ENCODE peak calls at places on chromosomes 4 and X, in six cellular contexts. One of them, this sample, is unnamed.

GRCh38 chrX:153924149-153924861 is 1.8 kb downstream of the ARHGAP4 start:
- DNase-seq in neuronal stem cell: no peak
- DNase-seq in IMR-90: peak; percentile 44
- DNase-seq in H9: no peak
- DNase-seq in mesendoderm: peak; percentile 69
- DNase-seq in mesenchymal stem cell: peak; percentile 61
- DNase-seq in this sample: peak; percentile 14

GRCh38 chrX:74295102-74295501 is 8.9 kb upstream of the ZCCHC13 start:
- DNase-seq in neuronal stem cell: no peak
- DNase-seq in IMR-90: no peak
- DNase-seq in H9: no peak
- DNase-seq in mesendoderm: no peak
- DNase-seq in mesenchymal stem cell: no peak
- DNase-seq in this sample: no peak

GRCh38 chr4:85677286-85677685 is 202.3 kb downstream of the ARHGAP24 start:
- DNase-seq in neuronal stem cell: no peak
- DNase-seq in IMR-90: no peak
- DNase-seq in H9: no peak
- DNase-seq in mesendoderm: no peak
- DNase-seq in mesenchymal stem cell: no peak
- DNase-seq in this sample: no peak

GRCh38 chrX:43121637-43122036 is 343.7 kb upstream of the PPP1R2C start:
- DNase-seq in neuronal stem cell: no peak
- DNase-seq in IMR-90: no peak
- DNase-seq in H9: no peak
- DNase-seq in mesendoderm: peak; percentile 39
- DNase-seq in mesenchymal stem cell: peak; percentile 5
- DNase-seq in this sample: no peak

GRCh38 chr4:41069838-41070237 is 144.5 kb downstream of the APBB2 start:
- DNase-seq in neuronal stem cell: no peak
- DNase-seq in IMR-90: no peak
- DNase-seq in H9: peak; percentile 43
- DNase-seq in mesendoderm: peak; percentile 90
- DNase-seq in mesenchymal stem cell: no peak
- DNase-seq in this sample: no peak

GRCh38 chr4:102390438-102390837 is 45.2 kb upstream of the SLC39A8 start:
- DNase-seq in neuronal stem cell: no peak
- DNase-seq in IMR-90: no peak
- DNase-seq in H9: no peak
- DNase-seq in mesendoderm: no peak
- DNase-seq in mesenchymal stem cell: peak; percentile 22
- DNase-seq in this sample: no peak

GRCh38 chr4:623914-624626 is 1.3 kb upstream of the PDE6B start:
- DNase-seq in neuronal stem cell: no peak
- DNase-seq in IMR-90: no peak
- DNase-seq in H9: peak; percentile 25
- DNase-seq in mesendoderm: peak; percentile 6
- DNase-seq in mesenchymal stem cell: no peak
- DNase-seq in this sample: no peak

GRCh38 chrX:153768311-153769157 is 4.5 kb downstream of the PLXNB3 start:
- DNase-seq in neuronal stem cell: no peak
- DNase-seq in IMR-90: no peak
- DNase-seq in H9: peak; percentile 28
- DNase-seq in mesendoderm: no peak
- DNase-seq in mesenchymal stem cell: no peak
- DNase-seq in this sample: no peak

GRCh38 chrX:107603433-107604159 is 24.7 kb upstream of the PRPS1 start:
- DNase-seq in neuronal stem cell: no peak
- DNase-seq in IMR-90: no peak
- DNase-seq in H9: no peak
- DNase-seq in mesendoderm: no peak
- DNase-seq in mesenchymal stem cell: no peak
- DNase-seq in this sample: no peak

GRCh38 chrX:11172413-11172812 is 61.3 kb downstream of the HCCS start:
- DNase-seq in neuronal stem cell: no peak
- DNase-seq in IMR-90: no peak
- DNase-seq in H9: no peak
- DNase-seq in mesendoderm: no peak
- DNase-seq in mesenchymal stem cell: no peak
- DNase-seq in this sample: no peak

GRCh38 chr4:107366016-107366415 is 329.9 kb upstream of the DKK2 start:
- DNase-seq in neuronal stem cell: no peak
- DNase-seq in IMR-90: no peak
- DNase-seq in H9: no peak
- DNase-seq in mesendoderm: no peak
- DNase-seq in mesenchymal stem cell: no peak
- DNase-seq in this sample: no peak

GRCh38 chr4:146269228-146269653 is 54.9 kb downstream of the REELD1 start:
- DNase-seq in neuronal stem cell: no peak
- DNase-seq in IMR-90: no peak
- DNase-seq in H9: no peak
- DNase-seq in mesendoderm: no peak
- DNase-seq in mesenchymal stem cell: no peak
- DNase-seq in this sample: no peak

GRCh38 chrX:68179355-68179754 is 253.9 kb downstream of the OPHN1 start:
- DNase-seq in neuronal stem cell: no peak
- DNase-seq in IMR-90: no peak
- DNase-seq in H9: no peak
- DNase-seq in mesendoderm: no peak
- DNase-seq in mesenchymal stem cell: no peak
- DNase-seq in this sample: no peak

GRCh38 chr4:37667197-37668100 is 18.7 kb downstream of the RELL1 start:
- DNase-seq in neuronal stem cell: no peak
- DNase-seq in IMR-90: no peak
- DNase-seq in H9: no peak
- DNase-seq in mesendoderm: no peak
- DNase-seq in mesenchymal stem cell: no peak
- DNase-seq in this sample: no peak

GRCh38 chrX:133005038-133005437 is 46.6 kb upstream of the HS6ST2 start:
- DNase-seq in neuronal stem cell: peak; percentile 9
- DNase-seq in IMR-90: peak; percentile 1
- DNase-seq in H9: no peak
- DNase-seq in mesendoderm: peak; percentile 4
- DNase-seq in mesenchymal stem cell: peak; percentile 8
- DNase-seq in this sample: peak; percentile 71

GRCh38 chr4:24992968-24993367 is 37.8 kb downstream of the LGI2 start:
- DNase-seq in neuronal stem cell: no peak
- DNase-seq in IMR-90: no peak
- DNase-seq in H9: no peak
- DNase-seq in mesendoderm: no peak
- DNase-seq in mesenchymal stem cell: no peak
- DNase-seq in this sample: no peak

GRCh38 chr4:142671516-142671915 is 174.6 kb downstream of the INPP4B start:
- DNase-seq in neuronal stem cell: no peak
- DNase-seq in IMR-90: no peak
- DNase-seq in H9: no peak
- DNase-seq in mesendoderm: no peak
- DNase-seq in mesenchymal stem cell: no peak
- DNase-seq in this sample: no peak

GRCh38 chrX:68851082-68851481 is 22.3 kb downstream of the EFNB1 start:
- DNase-seq in neuronal stem cell: no peak
- DNase-seq in IMR-90: no peak
- DNase-seq in H9: no peak
- DNase-seq in mesendoderm: no peak
- DNase-seq in mesenchymal stem cell: no peak
- DNase-seq in this sample: no peak

GRCh38 chrX:21493226-21493850 is 119.1 kb downstream of the CNKSR2 start:
- DNase-seq in neuronal stem cell: no peak
- DNase-seq in IMR-90: peak; percentile 47
- DNase-seq in H9: no peak
- DNase-seq in mesendoderm: no peak
- DNase-seq in mesenchymal stem cell: no peak
- DNase-seq in this sample: no peak

DNA sequence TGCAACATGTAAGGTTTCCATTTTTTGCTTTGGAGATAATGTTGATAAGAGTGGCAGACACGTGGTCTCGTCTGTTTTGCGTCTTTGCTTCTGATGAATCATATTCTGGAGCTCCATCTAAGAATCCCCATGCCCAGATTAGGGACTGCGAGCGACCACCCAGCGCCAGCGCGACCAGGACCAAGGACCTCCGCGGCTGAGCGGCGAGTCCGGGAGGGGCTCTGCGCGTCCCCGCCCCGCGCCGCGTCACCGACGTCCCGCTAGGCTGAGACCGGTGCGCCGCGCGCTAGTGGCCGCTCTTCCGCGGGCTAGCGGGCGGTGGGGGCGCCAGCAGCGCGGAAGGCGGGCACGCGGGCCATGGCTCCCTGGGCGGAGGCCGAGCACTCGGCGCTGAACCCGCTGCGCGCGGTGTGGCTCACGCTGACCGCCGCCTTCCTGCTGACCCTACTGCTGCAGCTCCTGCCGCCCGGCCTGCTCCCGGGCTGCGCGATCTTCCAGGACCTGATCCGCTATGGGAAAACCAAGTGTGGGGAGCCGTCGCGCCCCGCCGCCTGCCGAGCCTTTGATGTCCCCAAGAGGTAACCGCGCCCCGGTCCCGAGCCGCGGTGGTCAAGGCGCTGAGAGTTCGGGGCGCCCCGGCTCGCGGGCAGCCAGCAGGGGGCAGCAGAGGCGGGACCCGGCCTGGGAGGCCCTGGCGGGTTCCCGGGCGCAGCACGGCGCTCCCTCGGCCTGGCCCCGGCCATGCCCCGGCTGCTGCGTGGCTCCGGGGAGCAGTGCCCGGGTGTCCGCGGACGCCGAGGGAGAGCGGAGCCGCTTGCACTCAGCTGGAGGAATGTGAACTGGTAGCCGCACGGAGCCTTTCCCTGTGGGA is at the start of gene SRD5A3:
- DNase-seq in neuronal stem cell: peak; percentile 79
- DNase-seq in IMR-90: peak; percentile 71
- DNase-seq in H9: peak; percentile 79
- DNase-seq in mesendoderm: peak; percentile 86
- DNase-seq in mesenchymal stem cell: peak; percentile 82
- DNase-seq in this sample: peak; percentile 92
- H3K4ac ChIP-seq in neuronal stem cell: peak within 1 kb of the TSS; percentile 53
- H3K4ac ChIP-seq in IMR-90: peak within 1 kb of the TSS; percentile 82
- H3K4ac ChIP-seq in H9: no peak within 1 kb of the TSS
- H3K4ac ChIP-seq in mesendoderm: peak within 1 kb of the TSS; percentile 82
- H3K4ac ChIP-seq in mesenchymal stem cell: peak within 1 kb of the TSS; percentile 53
- H3K4ac ChIP-seq in this sample: peak within 1 kb of the TSS; percentile 88

GRCh38 chr4:186266699-186267467 is 894 bp downstream of the F11 start:
- DNase-seq in neuronal stem cell: peak; percentile 11
- DNase-seq in IMR-90: peak; percentile 36
- DNase-seq in H9: peak; percentile 66
- DNase-seq in mesendoderm: peak; percentile 75
- DNase-seq in mesenchymal stem cell: peak; percentile 44
- DNase-seq in this sample: no peak

GRCh38 chr4:186260504-186261448 is 5.2 kb upstream of the F11 start:
- DNase-seq in neuronal stem cell: no peak
- DNase-seq in IMR-90: peak; percentile 69
- DNase-seq in H9: no peak
- DNase-seq in mesendoderm: no peak
- DNase-seq in mesenchymal stem cell: peak; percentile 17
- DNase-seq in this sample: no peak

GRCh38 chr4:186260117-186260503 is 5.9 kb upstream of the F11 start:
- DNase-seq in neuronal stem cell: no peak
- DNase-seq in IMR-90: no peak
- DNase-seq in H9: no peak
- DNase-seq in mesendoderm: no peak
- DNase-seq in mesenchymal stem cell: no peak
- DNase-seq in this sample: no peak

GRCh38 chr4:186265683-186266648 is at the start of gene F11:
- DNase-seq in neuronal stem cell: no peak
- DNase-seq in IMR-90: no peak
- DNase-seq in H9: peak; percentile 66
- DNase-seq in mesendoderm: no peak
- DNase-seq in mesenchymal stem cell: no peak
- DNase-seq in this sample: no peak

DNA sequence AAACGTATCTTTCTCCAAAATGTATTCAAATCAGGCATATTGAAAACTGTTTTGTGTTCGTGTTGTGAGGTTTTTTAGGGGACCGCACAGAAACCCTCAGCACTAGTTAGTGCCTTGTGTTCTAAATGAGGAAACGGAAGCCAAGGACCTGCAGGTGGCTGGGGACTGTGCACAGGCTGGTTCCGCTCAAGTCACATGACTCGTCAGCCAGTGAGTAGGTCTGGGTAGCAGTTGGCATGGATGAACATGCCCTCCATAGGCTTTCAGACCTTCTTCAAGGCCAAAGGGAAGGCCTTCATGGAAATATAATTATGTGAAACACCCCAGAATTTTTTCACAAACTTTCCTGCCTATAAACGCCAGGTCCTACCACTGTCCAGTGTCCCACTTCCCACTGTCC is 1.3 kb upstream of the F11 start:
- DNase-seq in neuronal stem cell: no peak
- DNase-seq in IMR-90: no peak
- DNase-seq in H9: no peak
- DNase-seq in mesendoderm: no peak
- DNase-seq in mesenchymal stem cell: no peak
- DNase-seq in this sample: no peak
- H3K4ac ChIP-seq in neuronal stem cell: no peak overlapping the region
- H3K4ac ChIP-seq in IMR-90: no peak overlapping the region
- H3K4ac ChIP-seq in H9: no peak overlapping the region
- H3K4ac ChIP-seq in mesendoderm: no peak overlapping the region
- H3K4ac ChIP-seq in mesenchymal stem cell: no peak overlapping the region
- H3K4ac ChIP-seq in this sample: no peak overlapping the region

GRCh38 chr4:7101692-7102515 is 34.0 kb upstream of the GRPEL1 start:
- DNase-seq in neuronal stem cell: peak; percentile 57
- DNase-seq in IMR-90: peak; percentile 60
- DNase-seq in H9: peak; percentile 89
- DNase-seq in mesendoderm: peak; percentile 89
- DNase-seq in mesenchymal stem cell: peak; percentile 71
- DNase-seq in this sample: peak; percentile 46

GRCh38 chr4:7105261-7105660 is 37.4 kb upstream of the GRPEL1 start:
- DNase-seq in neuronal stem cell: no peak
- DNase-seq in IMR-90: peak; percentile 7
- DNase-seq in H9: no peak
- DNase-seq in mesendoderm: no peak
- DNase-seq in mesenchymal stem cell: no peak
- DNase-seq in this sample: no peak

GRCh38 chr4:7103031-7103598 is 35.3 kb upstream of the GRPEL1 start:
- DNase-seq in neuronal stem cell: peak; percentile 81
- DNase-seq in IMR-90: peak; percentile 35
- DNase-seq in H9: peak; percentile 90
- DNase-seq in mesendoderm: peak; percentile 83
- DNase-seq in mesenchymal stem cell: peak; percentile 68
- DNase-seq in this sample: peak; percentile 64

GRCh38 chr4:7104366-7105031 is 36.6 kb upstream of the GRPEL1 start:
- DNase-seq in neuronal stem cell: no peak
- DNase-seq in IMR-90: no peak
- DNase-seq in H9: no peak
- DNase-seq in mesendoderm: no peak
- DNase-seq in mesenchymal stem cell: no peak
- DNase-seq in this sample: no peak

GRCh38 chr4:7103599-7104365 is 35.9 kb upstream of the GRPEL1 start:
- DNase-seq in neuronal stem cell: no peak
- DNase-seq in IMR-90: peak; percentile 28
- DNase-seq in H9: no peak
- DNase-seq in mesendoderm: peak; percentile 4
- DNase-seq in mesenchymal stem cell: peak; percentile 54
- DNase-seq in this sample: no peak
- H3K4ac ChIP-seq in neuronal stem cell: no peak overlapping the region
- H3K4ac ChIP-seq in IMR-90: peak overlapping the region; percentile 1
- H3K4ac ChIP-seq in H9: no peak overlapping the region
- H3K4ac ChIP-seq in mesendoderm: no peak overlapping the region
- H3K4ac ChIP-seq in mesenchymal stem cell: no peak overlapping the region
- H3K4ac ChIP-seq in this sample: no peak overlapping the region

GRCh38 chrX:119757979-119758681 is at the start of gene SOWAHD:
- DNase-seq in neuronal stem cell: no peak
- DNase-seq in IMR-90: no peak
- DNase-seq in H9: peak; percentile 73
- DNase-seq in mesendoderm: peak; percentile 76
- DNase-seq in mesenchymal stem cell: peak; percentile 26
- DNase-seq in this sample: peak; percentile 71
- H3K4ac ChIP-seq in neuronal stem cell: no peak within 1 kb of the TSS
- H3K4ac ChIP-seq in IMR-90: no peak within 1 kb of the TSS
- H3K4ac ChIP-seq in H9: no peak within 1 kb of the TSS
- H3K4ac ChIP-seq in mesendoderm: no peak within 1 kb of the TSS
- H3K4ac ChIP-seq in mesenchymal stem cell: no peak within 1 kb of the TSS
- H3K4ac ChIP-seq in this sample: no peak within 1 kb of the TSS

This sample was measured in trophoblast cell.